ENCODE peak calls at places on chromosomes 11 and 22, in four cellular contexts. J is upper lobe of left lung, I is A549, A is ovary. D is an unnamed sample.

GRCh38 chr11:126115820-126116319 is 53.2 kb upstream of the CDON start:
- DNase-seq in J (peak), I (peak), A (no peak), D (no peak)

GRCh38 chr11:61657566-61657965 is 22.6 kb upstream of the DAGLA start:
- DNase-seq in J (no peak), I (no peak), A (no peak), D (no peak)

GRCh38 chr11:92879086-92879485 is 90.4 kb upstream of the MTNR1B start:
- DNase-seq in J (no peak), I (no peak), A (no peak), D (no peak)

GRCh38 chr11:124676386-124676785 is 2.7 kb downstream of the SPA17 start:
- DNase-seq in J (no peak), I (no peak), A (no peak), D (no peak)

GRCh38 chr11:128420943-128421342 is 166.4 kb downstream of the ETS1 start:
- DNase-seq in J (no peak), I (no peak), A (no peak), D (no peak)

GRCh38 chr22:37401401-37401859 is 25.8 kb downstream of the ELFN2 start:
- DNase-seq in J (no peak), I (no peak), A (no peak), D (no peak)

GRCh38 chr11:76543006-76543703 is 98.3 kb downstream of the EMSY start:
- DNase-seq in J (no peak), I (no peak), A (no peak), D (no peak)

GRCh38 chr11:109309153-109309552 is 112.8 kb upstream of the C11orf87 start:
- DNase-seq in J (no peak), I (no peak), A (no peak), D (no peak)

GRCh38 chr22:50544746-50545253 is 899 bp upstream of the KLHDC7B start:
- DNase-seq in J (no peak), I (no peak), A (no peak), D (no peak)

GRCh38 chr11:88414981-88415391 is 77.5 kb upstream of the CTSC start:
- DNase-seq in J (no peak), I (no peak), A (no peak), D (no peak)

GRCh38 chr11:107606122-107606521 is 15.2 kb downstream of the ELMOD1 start:
- DNase-seq in J (no peak), I (no peak), A (no peak), D (no peak)

GRCh38 chr11:4480577-4481539 is 1.6 kb upstream of the OR52K1 start:
- DNase-seq in J (no peak), I (no peak), A (no peak), D (no peak)

GRCh38 chr22:19430890-19431541 is 517 bp downstream of the HIRA start:
- DNase-seq in J (no peak), I (peak), A (peak), D (no peak)

GRCh38 chr22:39349967-39350802 is at the start of gene SYNGR1:
- DNase-seq in J (peak), I (no peak), A (peak), D (no peak)

GRCh38 chr11:118304809-118305248 is 299 bp downstream of the CD3E start:
- DNase-seq in J (no peak), I (no peak), A (no peak), D (no peak)

GRCh38 chr11:57275582-57275981 is 38.5 kb upstream of the APLNR start:
- DNase-seq in J (no peak), I (no peak), A (no peak), D (no peak)

GRCh38 chr11:57529012-57529411 is 1.5 kb downstream of the TIMM10 start:
- DNase-seq in J (no peak), I (no peak), A (no peak), D (no peak)

GRCh38 chr22:20127869-20128618 is 3.6 kb upstream of the ZDHHC8 start:
- DNase-seq in J (peak), I (no peak), A (no peak), D (no peak)

GRCh38 chr11:112524808-112525207 is 264.1 kb upstream of the PLET1 start:
- DNase-seq in J (no peak), I (no peak), A (no peak), D (no peak)

GRCh38 chr11:7637447-7638157 is 35.7 kb downstream of the CYB5R2 start:
- DNase-seq in J (no peak), I (no peak), A (no peak), D (no peak)

GRCh38 chr22:44409691-44410316 is 88.2 kb downstream of the RTL6 start:
- DNase-seq in J (no peak), I (no peak), A (no peak), D (no peak)

GRCh38 chr22:30824711-30825110 is 130.0 kb downstream of the OSBP2 start:
- DNase-seq in J (no peak), I (no peak), A (no peak), D (no peak)

GRCh38 chr22:20424937-20425587 is 12.6 kb downstream of the SCARF2 start:
- DNase-seq in J (peak), I (no peak), A (no peak), D (peak)

GRCh38 chr11:120182790-120183491 is 27.9 kb upstream of the OAF start:
- DNase-seq in J (no peak), I (no peak), A (no peak), D (no peak)

GRCh38 chr11:69883292-69884255 is 64.4 kb upstream of the FGF3 start:
- DNase-seq in J (peak), I (no peak), A (no peak), D (no peak)

GRCh38 chr22:37037669-37038068 is 13.9 kb upstream of the KCTD17 start:
- DNase-seq in J (no peak), I (no peak), A (no peak), D (no peak)

GRCh38 chr11:20671856-20672546 is 2.6 kb downstream of the NELL1 start:
- DNase-seq in J (no peak), I (peak), A (no peak), D (no peak)

GRCh38 chr22:37242395-37242918 is 1.6 kb downstream of the RAC2 start:
- DNase-seq in J (no peak), I (no peak), A (no peak), D (no peak)

GRCh38 chr11:71311928-71312510 is 59.6 kb upstream of the SHANK2 start:
- DNase-seq in J (no peak), I (no peak), A (no peak), D (no peak)

GRCh38 chr22:44369916-44370804 is 57.4 kb upstream of the SHISAL1 start:
- DNase-seq in J (no peak), I (no peak), A (no peak), D (no peak)

DNA sequence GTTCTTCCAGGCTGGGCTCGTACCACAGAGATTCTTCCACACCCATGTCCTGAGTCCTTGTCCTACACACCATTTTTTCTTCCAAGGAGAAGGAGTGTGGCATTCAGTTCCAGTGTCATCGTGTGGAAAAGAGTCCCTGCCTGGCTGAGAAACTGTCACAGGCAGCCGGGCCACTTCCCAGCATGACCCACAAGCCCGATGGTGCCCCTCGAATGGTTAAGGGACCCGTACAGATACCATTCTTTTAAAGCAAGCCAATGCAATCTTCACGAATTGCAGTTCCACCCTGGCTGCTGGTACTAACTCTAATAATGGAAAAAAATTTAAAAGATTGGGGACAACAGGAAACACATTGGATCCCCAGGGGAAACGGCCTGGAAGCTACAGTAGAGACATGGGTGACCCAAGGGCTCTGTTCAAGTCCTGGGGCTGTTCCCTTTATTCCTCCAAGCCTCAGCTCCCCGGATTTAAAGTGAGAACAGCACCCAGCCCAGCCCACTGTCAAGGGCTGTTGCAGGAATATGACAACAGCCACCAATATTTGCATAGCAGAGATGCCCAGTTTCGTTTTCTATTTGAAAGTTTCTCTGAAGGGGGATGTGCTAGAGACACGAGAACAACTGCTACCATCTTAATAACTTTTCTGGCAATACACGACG is 80.9 kb upstream of the WNT7B start:
- DNase-seq in J (no peak), I (no peak), A (peak), D (no peak)
- TF ChIP-seq POLR2A in J (no peak), I (no peak), A (peak), D (no peak)

DNA sequence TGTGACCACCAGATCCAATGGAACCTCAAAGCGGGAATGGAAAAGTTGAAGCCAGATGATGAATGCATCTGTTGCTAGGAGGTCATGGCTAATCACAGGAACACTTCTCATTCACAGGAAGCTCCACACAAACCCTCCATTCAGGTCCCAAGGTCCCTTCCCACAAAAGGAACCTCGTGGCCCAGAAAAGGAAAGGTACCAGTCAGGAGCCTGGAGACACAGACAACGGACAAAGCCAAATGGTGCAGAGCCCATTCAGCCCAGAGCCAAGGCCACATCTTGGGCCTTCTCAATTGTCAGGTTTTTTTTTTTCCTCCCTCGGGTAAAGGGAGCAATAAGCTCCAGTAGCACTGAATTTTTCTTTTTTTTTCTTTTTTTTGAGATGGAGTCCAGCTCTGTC is 87.0 kb downstream of the FAM168A start:
- DNase-seq in J (no peak), I (no peak), A (no peak), D (no peak)
- TF ChIP-seq POLR2A in J (no peak), I (no peak), A (no peak), D (no peak)

DNA sequence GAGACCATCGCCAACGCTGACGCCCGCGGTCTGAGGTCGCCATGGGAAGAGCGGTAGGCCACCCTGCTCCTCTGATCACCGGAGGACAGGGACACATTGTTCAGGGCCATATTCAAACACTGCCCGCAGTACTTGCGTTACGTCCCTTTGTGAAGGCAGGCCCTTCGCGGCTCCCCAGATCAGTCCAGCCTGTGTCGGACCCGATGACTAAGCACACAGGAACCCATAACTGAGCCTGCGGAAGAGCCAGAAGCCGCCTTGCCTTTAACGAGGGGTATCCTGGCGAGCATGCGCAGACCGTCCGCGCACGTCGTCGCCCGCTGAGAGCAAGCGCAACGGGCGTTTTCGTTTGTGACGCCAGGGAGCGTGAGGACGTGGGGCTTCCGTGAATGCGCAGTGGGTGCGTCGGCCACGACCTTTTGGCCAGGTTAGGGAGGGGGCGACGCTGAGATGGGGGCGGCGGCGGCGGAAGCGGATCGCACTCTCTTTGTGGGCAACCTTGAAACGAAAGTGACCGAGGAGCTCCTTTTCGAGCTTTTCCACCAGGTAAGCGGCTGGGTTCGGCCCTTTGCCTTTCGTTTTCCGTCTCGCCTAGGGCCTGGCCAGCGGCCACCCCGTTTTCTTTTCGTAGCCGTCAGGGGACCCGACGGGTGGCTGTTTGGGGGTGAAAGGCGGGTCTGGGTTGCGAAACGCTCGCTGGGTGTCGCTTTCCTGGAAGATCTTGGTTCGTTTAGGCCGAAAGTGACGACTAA is at the start of the genes C11orf71 and RBM7:
- DNase-seq in J (peak), I (peak), A (peak), D (peak)
- TF ChIP-seq POLR2A in J (peak), I (peak), A (peak), D (peak)

GRCh38 chr11:64246874-64247728 is at the start of gene PPP1R14B:
- DNase-seq in J (peak), I (peak), A (peak), D (no peak)

GRCh38 chr11:64244107-64244506 is 2.6 kb downstream of the PPP1R14B start:
- DNase-seq in J (no peak), I (no peak), A (no peak), D (no peak)

GRCh38 chr11:64244966-64245365 is 1.8 kb downstream of the PPP1R14B start:
- DNase-seq in J (peak), I (no peak), A (no peak), D (no peak)

GRCh38 chr11:64245401-64245796 is 1.3 kb downstream of the PPP1R14B start:
- DNase-seq in J (no peak), I (no peak), A (peak), D (no peak)

DNA sequence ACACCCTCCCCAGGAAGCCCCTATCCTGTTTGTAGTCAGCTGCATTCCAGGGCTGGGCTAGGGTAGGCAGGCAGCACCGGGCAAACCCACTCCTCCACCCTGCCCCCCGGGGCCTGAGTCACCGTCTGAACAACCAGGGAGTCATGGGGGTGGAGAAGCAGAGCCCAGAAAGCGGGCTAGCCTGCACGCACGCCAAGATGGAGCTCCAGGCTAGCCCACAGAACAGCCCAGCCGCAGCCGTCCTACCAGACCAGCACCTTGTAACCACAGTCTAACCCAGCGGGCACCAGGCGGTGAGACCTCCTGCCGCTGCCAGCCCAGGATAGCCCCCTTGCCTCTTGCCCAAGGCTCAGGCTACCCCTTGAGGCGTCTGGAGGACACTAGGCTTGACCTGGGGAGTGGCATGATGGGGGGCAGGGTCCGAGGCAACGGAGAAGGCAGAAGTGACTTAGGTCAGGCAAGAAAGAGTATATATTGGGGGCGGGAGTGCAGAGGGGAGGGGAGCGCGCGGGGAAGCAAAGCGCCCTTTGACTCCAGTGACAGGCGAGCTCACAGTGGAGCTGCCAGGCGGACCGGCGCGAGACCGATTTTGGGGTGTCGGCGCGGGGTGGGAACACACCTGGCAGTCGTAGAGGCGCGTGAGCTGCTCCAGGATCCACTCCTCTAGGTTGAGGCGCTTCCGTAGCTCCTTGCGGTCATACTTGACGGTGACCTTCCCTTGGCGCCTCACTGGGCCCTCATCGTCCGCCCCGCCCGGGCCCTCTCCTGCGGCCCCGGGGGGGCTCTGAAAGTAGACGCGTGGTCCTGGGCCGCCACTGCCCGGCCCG is 733 bp downstream of the PPP1R14B start:
- DNase-seq in J (peak), I (peak), A (peak), D (no peak)
- TF ChIP-seq POLR2A in J (no peak), I (peak), A (no peak), D (peak)

GRCh38 chr11:65576232-65576866 is 496 bp downstream of the EHBP1L1 start:
- DNase-seq in J (no peak), I (no peak), A (peak), D (no peak)
- TF ChIP-seq POLR2A in J (no peak), I (no peak), A (no peak), D (no peak)

GRCh38 chr11:66176650-66177049 is 91.8 kb upstream of the RAB1B start:
- DNase-seq in J (no peak), I (no peak), A (no peak), D (no peak)
- TF ChIP-seq POLR2A in J (no peak), I (no peak), A (no peak), D (no peak)